ENCODE peak calls at places on chromosomes 13 and 19, in seven cellular contexts. One of them, this sample, is unnamed. For H3K79me1, the result is how much of the 10 kb centered on the place peaks cover.

GRCh38 chr13:68323106-68323505 is 1093.0 kb upstream of the PCDH9 start:
- DNase-seq in neuronal stem cell: no peak
- DNase-seq in H1: no peak
- DNase-seq in IMR-90: no peak
- DNase-seq in H9: no peak
- DNase-seq in trophoblast cell: no peak
- DNase-seq in mesendoderm: no peak
- DNase-seq in this sample: no peak

GRCh38 chr13:93859666-93860065 is 619.8 kb downstream of the DCT start:
- DNase-seq in H9: no peak
- DNase-seq in H1: no peak
- DNase-seq in trophoblast cell: no peak
- DNase-seq in mesendoderm: no peak
- DNase-seq in neuronal stem cell: no peak
- DNase-seq in IMR-90: peak
- DNase-seq in this sample: peak

GRCh38 chr13:73635166-73635787 is 498.9 kb downstream of the KLF12 start:
- DNase-seq in mesendoderm: no peak
- DNase-seq in neuronal stem cell: no peak
- DNase-seq in IMR-90: peak
- DNase-seq in trophoblast cell: peak
- DNase-seq in H1: no peak
- DNase-seq in H9: no peak
- DNase-seq in this sample: no peak

GRCh38 chr19:19514881-19515763 is at the start of gene TSSK6:
- DNase-seq in mesendoderm: no peak
- DNase-seq in trophoblast cell: no peak
- DNase-seq in IMR-90: no peak
- DNase-seq in H9: no peak
- DNase-seq in neuronal stem cell: no peak
- DNase-seq in H1: no peak
- DNase-seq in this sample: no peak

GRCh38 chr19:48671456-48671995 is 1.3 kb downstream of the NTN5 start:
- DNase-seq in mesendoderm: no peak
- DNase-seq in IMR-90: no peak
- DNase-seq in H1: no peak
- DNase-seq in neuronal stem cell: no peak
- DNase-seq in trophoblast cell: no peak
- DNase-seq in H9: no peak
- DNase-seq in this sample: no peak

GRCh38 chr19:49333426-49334288 is 1.5 kb upstream of the CD37 start:
- DNase-seq in H1: no peak
- DNase-seq in IMR-90: peak
- DNase-seq in neuronal stem cell: no peak
- DNase-seq in H9: peak
- DNase-seq in mesendoderm: no peak
- DNase-seq in trophoblast cell: no peak
- DNase-seq in this sample: peak

GRCh38 chr13:32737679-32738078 is 151.4 kb downstream of the PDS5B start:
- DNase-seq in IMR-90: no peak
- DNase-seq in mesendoderm: no peak
- DNase-seq in H9: no peak
- DNase-seq in H1: no peak
- DNase-seq in neuronal stem cell: no peak
- DNase-seq in trophoblast cell: no peak
- DNase-seq in this sample: no peak

GRCh38 chr13:110907951-110908898 is 6.6 kb downstream of the ANKRD10 start:
- DNase-seq in mesendoderm: peak
- DNase-seq in H1: peak
- DNase-seq in neuronal stem cell: no peak
- DNase-seq in H9: peak
- DNase-seq in trophoblast cell: peak
- DNase-seq in IMR-90: peak
- DNase-seq in this sample: peak

GRCh38 chr19:39413269-39413902 is 917 bp downstream of the PLEKHG2 start:
- DNase-seq in H9: no peak
- DNase-seq in mesendoderm: peak
- DNase-seq in trophoblast cell: no peak
- DNase-seq in IMR-90: peak
- DNase-seq in neuronal stem cell: no peak
- DNase-seq in H1: no peak
- DNase-seq in this sample: peak

GRCh38 chr19:39416626-39417120 is 4.2 kb downstream of the PLEKHG2 start:
- DNase-seq in trophoblast cell: no peak
- DNase-seq in H9: no peak
- DNase-seq in H1: no peak
- DNase-seq in neuronal stem cell: no peak
- DNase-seq in IMR-90: no peak
- DNase-seq in mesendoderm: no peak
- DNase-seq in this sample: peak

GRCh38 chr19:39416152-39416551 is 3.7 kb downstream of the PLEKHG2 start:
- DNase-seq in H1: no peak
- DNase-seq in trophoblast cell: no peak
- DNase-seq in IMR-90: no peak
- DNase-seq in H9: no peak
- DNase-seq in neuronal stem cell: no peak
- DNase-seq in mesendoderm: no peak
- DNase-seq in this sample: no peak

GRCh38 chr19:39413903-39414608 is 1.6 kb downstream of the PLEKHG2 start:
- DNase-seq in neuronal stem cell: no peak
- DNase-seq in IMR-90: peak
- DNase-seq in H1: no peak
- DNase-seq in mesendoderm: peak
- DNase-seq in H9: no peak
- DNase-seq in trophoblast cell: no peak
- DNase-seq in this sample: peak

GRCh38 chr19:39415111-39416046 is 2.9 kb downstream of the PLEKHG2 start:
- DNase-seq in IMR-90: no peak
- DNase-seq in neuronal stem cell: no peak
- DNase-seq in H1: no peak
- DNase-seq in H9: peak
- DNase-seq in mesendoderm: peak
- DNase-seq in trophoblast cell: no peak
- DNase-seq in this sample: peak
- H3K4me2 ChIP-seq in IMR-90: peak
- H3K4me2 ChIP-seq in neuronal stem cell: peak
- H3K4me2 ChIP-seq in H1: peak
- H3K4me2 ChIP-seq in H9: peak
- H3K4me2 ChIP-seq in mesendoderm: peak
- H3K4me2 ChIP-seq in trophoblast cell: peak
- H3K4me2 ChIP-seq in this sample: peak

GRCh38 chr19:42173695-42174094 is 41.4 kb upstream of the POU2F2 start:
- DNase-seq in H1: no peak
- DNase-seq in neuronal stem cell: no peak
- DNase-seq in H9: no peak
- DNase-seq in mesendoderm: no peak
- DNase-seq in trophoblast cell: no peak
- DNase-seq in IMR-90: no peak
- DNase-seq in this sample: no peak

GRCh38 chr19:42170052-42170451 is 37.8 kb upstream of the POU2F2 start:
- DNase-seq in H1: no peak
- DNase-seq in H9: no peak
- DNase-seq in mesendoderm: no peak
- DNase-seq in neuronal stem cell: no peak
- DNase-seq in trophoblast cell: no peak
- DNase-seq in IMR-90: no peak
- DNase-seq in this sample: no peak

GRCh38 chr19:42174188-42174587 is 41.9 kb upstream of the POU2F2 start:
- DNase-seq in trophoblast cell: no peak
- DNase-seq in H1: no peak
- DNase-seq in H9: no peak
- DNase-seq in IMR-90: no peak
- DNase-seq in mesendoderm: no peak
- DNase-seq in neuronal stem cell: no peak
- DNase-seq in this sample: no peak

GRCh38 chr19:42170715-42171114 is 38.5 kb upstream of the POU2F2 start:
- DNase-seq in trophoblast cell: no peak
- DNase-seq in H9: no peak
- DNase-seq in IMR-90: no peak
- DNase-seq in neuronal stem cell: no peak
- DNase-seq in H1: no peak
- DNase-seq in mesendoderm: no peak
- DNase-seq in this sample: no peak

DNA sequence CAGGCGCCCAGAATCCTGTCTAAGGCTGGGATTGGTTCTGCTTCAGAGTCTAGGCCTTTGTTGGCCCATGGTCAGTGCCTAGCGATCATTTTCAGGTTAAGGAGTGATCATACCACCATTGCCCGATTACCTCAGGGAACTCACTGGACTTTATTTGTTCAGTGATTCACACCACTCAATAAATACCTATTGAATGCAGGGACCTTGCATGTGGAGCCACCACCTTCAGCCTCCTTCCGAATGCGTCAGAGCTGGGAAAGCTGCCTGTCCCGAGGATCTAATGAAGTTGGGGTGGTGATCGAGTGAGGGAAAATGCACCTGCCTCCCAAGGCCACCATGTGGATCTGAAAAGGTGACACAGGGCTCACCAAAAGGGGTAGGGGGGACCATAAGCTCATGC is 40.0 kb upstream of the POU2F2 start:
- DNase-seq in H9: no peak
- DNase-seq in mesendoderm: no peak
- DNase-seq in H1: no peak
- DNase-seq in trophoblast cell: no peak
- DNase-seq in neuronal stem cell: no peak
- DNase-seq in IMR-90: no peak
- DNase-seq in this sample: no peak
- H3K79me1 ChIP-seq in H9: under half
- H3K79me1 ChIP-seq in mesendoderm: under half
- H3K79me1 ChIP-seq in H1: under half
- H3K79me1 ChIP-seq in trophoblast cell: under half
- H3K79me1 ChIP-seq in neuronal stem cell: under half
- H3K79me1 ChIP-seq in IMR-90: under half
- H3K79me1 ChIP-seq in this sample: under half

GRCh38 chr13:29858667-29859066 is 8.2 kb upstream of the UBL3 start:
- DNase-seq in mesendoderm: no peak
- DNase-seq in trophoblast cell: peak
- DNase-seq in neuronal stem cell: no peak
- DNase-seq in IMR-90: peak
- DNase-seq in H9: no peak
- DNase-seq in H1: no peak
- DNase-seq in this sample: no peak
- H4K8ac ChIP-seq in mesendoderm: no peak
- H4K8ac ChIP-seq in trophoblast cell: no peak
- H4K8ac ChIP-seq in neuronal stem cell: no peak
- H4K8ac ChIP-seq in IMR-90: no peak
- H4K8ac ChIP-seq in H9: no peak
- H4K8ac ChIP-seq in H1: no peak
- H4K8ac ChIP-seq in this sample: no peak

GRCh38 chr13:112859128-112859816 is 109.7 kb upstream of the MCF2L start:
- DNase-seq in mesendoderm: no peak
- DNase-seq in H9: no peak
- DNase-seq in IMR-90: no peak
- DNase-seq in trophoblast cell: no peak
- DNase-seq in neuronal stem cell: no peak
- DNase-seq in H1: no peak
- DNase-seq in this sample: no peak

GRCh38 chr13:112861876-112862615 is 107.0 kb upstream of the MCF2L start:
- DNase-seq in IMR-90: no peak
- DNase-seq in H9: no peak
- DNase-seq in trophoblast cell: no peak
- DNase-seq in mesendoderm: no peak
- DNase-seq in neuronal stem cell: no peak
- DNase-seq in H1: no peak
- DNase-seq in this sample: no peak

GRCh38 chr13:112857914-112858490 is 111.0 kb upstream of the MCF2L start:
- DNase-seq in IMR-90: no peak
- DNase-seq in H9: no peak
- DNase-seq in neuronal stem cell: no peak
- DNase-seq in trophoblast cell: no peak
- DNase-seq in H1: no peak
- DNase-seq in mesendoderm: no peak
- DNase-seq in this sample: no peak

GRCh38 chr13:112855859-112856258 is 113.2 kb upstream of the MCF2L start:
- DNase-seq in neuronal stem cell: no peak
- DNase-seq in H1: no peak
- DNase-seq in mesendoderm: no peak
- DNase-seq in trophoblast cell: no peak
- DNase-seq in IMR-90: no peak
- DNase-seq in H9: no peak
- DNase-seq in this sample: no peak

GRCh38 chr13:112859817-112860190 is 109.2 kb upstream of the MCF2L start:
- DNase-seq in H9: no peak
- DNase-seq in mesendoderm: peak
- DNase-seq in trophoblast cell: no peak
- DNase-seq in H1: no peak
- DNase-seq in IMR-90: peak
- DNase-seq in neuronal stem cell: no peak
- DNase-seq in this sample: peak
- H3K4me2 ChIP-seq in H9: no peak
- H3K4me2 ChIP-seq in mesendoderm: no peak
- H3K4me2 ChIP-seq in trophoblast cell: no peak
- H3K4me2 ChIP-seq in H1: no peak
- H3K4me2 ChIP-seq in IMR-90: no peak
- H3K4me2 ChIP-seq in neuronal stem cell: no peak
- H3K4me2 ChIP-seq in this sample: no peak

GRCh38 chr13:31115616-31116015 is 46.1 kb downstream of the HSPH1 start:
- DNase-seq in neuronal stem cell: no peak
- DNase-seq in H9: peak
- DNase-seq in trophoblast cell: no peak
- DNase-seq in H1: no peak
- DNase-seq in mesendoderm: peak
- DNase-seq in IMR-90: no peak
- DNase-seq in this sample: no peak
- H3K79me1 ChIP-seq in neuronal stem cell: under half
- H3K79me1 ChIP-seq in H9: under half
- H3K79me1 ChIP-seq in trophoblast cell: under half
- H3K79me1 ChIP-seq in H1: under half
- H3K79me1 ChIP-seq in mesendoderm: under half
- H3K79me1 ChIP-seq in IMR-90: under half
- H3K79me1 ChIP-seq in this sample: under half

DNA sequence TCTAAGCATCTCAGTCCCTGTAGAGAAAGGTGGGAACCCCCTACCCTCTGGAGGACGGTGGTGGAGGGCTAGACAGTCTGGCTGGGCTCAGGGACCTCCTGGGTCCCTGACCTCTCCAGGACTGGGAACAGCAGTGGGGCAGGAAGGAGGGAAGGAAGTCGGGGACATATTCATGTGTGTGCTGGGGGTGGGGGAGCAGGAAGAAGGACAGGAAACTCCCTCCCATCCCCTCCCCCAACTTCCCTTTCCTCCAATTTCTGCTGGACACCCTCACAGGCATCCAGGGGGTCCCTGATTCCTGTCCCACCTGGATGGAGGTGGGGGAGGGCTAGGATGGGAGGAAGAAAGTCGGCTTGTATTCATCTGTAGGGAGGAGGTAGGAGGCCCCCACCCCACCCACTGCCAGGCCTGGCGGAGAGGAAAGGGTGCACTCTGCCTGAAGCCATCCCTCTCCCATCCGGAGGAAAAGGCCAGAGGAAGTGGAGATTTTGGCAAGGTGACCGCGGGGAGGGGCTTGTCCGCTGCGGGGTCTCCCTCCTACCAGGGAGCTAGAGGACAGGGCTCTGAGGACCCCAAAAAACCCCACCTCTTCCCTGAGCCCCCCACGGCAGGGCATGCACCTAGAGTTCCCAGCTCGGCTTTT is 2.3 kb downstream of the NOVA2 start:
- DNase-seq in IMR-90: no peak
- DNase-seq in neuronal stem cell: no peak
- DNase-seq in H9: no peak
- DNase-seq in mesendoderm: no peak
- DNase-seq in trophoblast cell: no peak
- DNase-seq in H1: no peak
- DNase-seq in this sample: no peak
- H4K8ac ChIP-seq in IMR-90: no peak
- H4K8ac ChIP-seq in neuronal stem cell: no peak
- H4K8ac ChIP-seq in H9: no peak
- H4K8ac ChIP-seq in mesendoderm: no peak
- H4K8ac ChIP-seq in trophoblast cell: no peak
- H4K8ac ChIP-seq in H1: no peak
- H4K8ac ChIP-seq in this sample: no peak

This sample was measured in mesenchymal stem cell.